ENCODE peak calls at places on chromosomes 16 and 17, in five cellular contexts. One of them, this sample, is unnamed.
A peak's percentile ranks its signal among the peaks of the same experiment; 100 is the strongest.

GRCh38 chr16:68737730-68738590 is 868 bp downstream of the CDH1 start:
- DNase-seq in cerebellar cortex: no peak
- DNase-seq in RPMI7951: no peak
- DNase-seq in GM04504: no peak
- DNase-seq in SHP77: no peak
- DNase-seq in this sample: no peak

GRCh38 chr16:66399930-66400329 is 27.2 kb upstream of the BEAN1 start:
- DNase-seq in GM04504: no peak
- DNase-seq in cerebellar cortex: no peak
- DNase-seq in SHP77: no peak
- DNase-seq in RPMI7951: no peak
- DNase-seq in this sample: no peak

GRCh38 chr16:11032922-11033291 is 88.5 kb downstream of the CLEC16A start:
- DNase-seq in cerebellar cortex: peak; percentile 15
- DNase-seq in RPMI7951: peak; percentile 62
- DNase-seq in GM04504: no peak
- DNase-seq in SHP77: no peak
- DNase-seq in this sample: peak; percentile 53

GRCh38 chr17:57662021-57662420 is 83.1 kb downstream of the CCDC182 start:
- DNase-seq in cerebellar cortex: no peak
- DNase-seq in GM04504: no peak
- DNase-seq in SHP77: peak; percentile 11
- DNase-seq in RPMI7951: no peak
- DNase-seq in this sample: no peak

GRCh38 chr17:312476-313148 is 40.0 kb downstream of the RPH3AL start:
- DNase-seq in SHP77: no peak
- DNase-seq in RPMI7951: no peak
- DNase-seq in GM04504: no peak
- DNase-seq in cerebellar cortex: no peak
- DNase-seq in this sample: no peak

GRCh38 chr16:57798953-57799618 is 3.2 kb downstream of the KIFC3 start:
- DNase-seq in GM04504: no peak
- DNase-seq in SHP77: peak; percentile 64
- DNase-seq in cerebellar cortex: no peak
- DNase-seq in RPMI7951: no peak
- DNase-seq in this sample: no peak

GRCh38 chr17:73427198-73427597 is 115.4 kb upstream of the CDC42EP4 start:
- DNase-seq in GM04504: no peak
- DNase-seq in RPMI7951: no peak
- DNase-seq in SHP77: peak; percentile 41
- DNase-seq in cerebellar cortex: no peak
- DNase-seq in this sample: no peak

GRCh38 chr16:31371008-31371407 is 16.0 kb downstream of the ITGAX start:
- DNase-seq in RPMI7951: no peak
- DNase-seq in cerebellar cortex: no peak
- DNase-seq in GM04504: no peak
- DNase-seq in SHP77: no peak
- DNase-seq in this sample: no peak

GRCh38 chr17:3780986-3781385 is 20.0 kb downstream of the ITGAE start:
- DNase-seq in cerebellar cortex: no peak
- DNase-seq in RPMI7951: no peak
- DNase-seq in SHP77: no peak
- DNase-seq in GM04504: no peak
- DNase-seq in this sample: no peak

GRCh38 chr17:64382184-64382583 is 8.5 kb downstream of the PECAM1 start:
- DNase-seq in GM04504: no peak
- DNase-seq in SHP77: no peak
- DNase-seq in RPMI7951: no peak
- DNase-seq in cerebellar cortex: no peak
- DNase-seq in this sample: no peak

GRCh38 chr16:79361132-79361751 is 239.3 kb downstream of the MAF start:
- DNase-seq in RPMI7951: no peak
- DNase-seq in cerebellar cortex: no peak
- DNase-seq in GM04504: no peak
- DNase-seq in SHP77: no peak
- DNase-seq in this sample: no peak

GRCh38 chr17:42276359-42276608 is at the start of gene STAT5B:
- DNase-seq in RPMI7951: peak; percentile 66
- DNase-seq in GM04504: no peak
- DNase-seq in cerebellar cortex: peak; percentile 37
- DNase-seq in SHP77: peak; percentile 68
- DNase-seq in this sample: peak; percentile 89

GRCh38 chr17:57379237-57380054 is 123.1 kb downstream of the MSI2 start:
- DNase-seq in cerebellar cortex: no peak
- DNase-seq in GM04504: no peak
- DNase-seq in SHP77: no peak
- DNase-seq in RPMI7951: no peak
- DNase-seq in this sample: no peak

GRCh38 chr16:85891033-85891775 is 7.8 kb upstream of the IRF8 start:
- DNase-seq in GM04504: no peak
- DNase-seq in RPMI7951: peak; percentile 46
- DNase-seq in SHP77: no peak
- DNase-seq in cerebellar cortex: no peak
- DNase-seq in this sample: no peak

GRCh38 chr16:28218109-28218508 is 6.3 kb upstream of the XPO6 start:
- DNase-seq in SHP77: peak; percentile 49
- DNase-seq in cerebellar cortex: peak; percentile 49
- DNase-seq in RPMI7951: peak; percentile 53
- DNase-seq in GM04504: peak; percentile 44
- DNase-seq in this sample: peak; percentile 72

GRCh38 chr16:69709456-69710084 is 16.8 kb downstream of the NQO1 start:
- DNase-seq in cerebellar cortex: peak; percentile 89
- DNase-seq in GM04504: no peak
- DNase-seq in RPMI7951: peak; percentile 69
- DNase-seq in SHP77: peak; percentile 40
- DNase-seq in this sample: peak; percentile 67

GRCh38 chr17:32256012-32256694 is 9.5 kb upstream of the RHBDL3 start:
- DNase-seq in cerebellar cortex: peak; percentile 17
- DNase-seq in GM04504: no peak
- DNase-seq in RPMI7951: no peak
- DNase-seq in SHP77: no peak
- DNase-seq in this sample: no peak

GRCh38 chr16:13767215-13767614 is 152.7 kb upstream of the ERCC4 start:
- DNase-seq in SHP77: no peak
- DNase-seq in GM04504: no peak
- DNase-seq in cerebellar cortex: no peak
- DNase-seq in RPMI7951: no peak
- DNase-seq in this sample: no peak

GRCh38 chr16:84199861-84200260 is 8.9 kb downstream of the ADAD2 start:
- DNase-seq in GM04504: no peak
- DNase-seq in RPMI7951: no peak
- DNase-seq in SHP77: no peak
- DNase-seq in cerebellar cortex: no peak
- DNase-seq in this sample: no peak

GRCh38 chr16:78503501-78504110 is 404.2 kb downstream of the WWOX start:
- DNase-seq in RPMI7951: no peak
- DNase-seq in SHP77: peak; percentile 75
- DNase-seq in GM04504: peak; percentile 9
- DNase-seq in cerebellar cortex: peak; percentile 87
- DNase-seq in this sample: peak; percentile 47

GRCh38 chr17:7912927-7913524 is 3.1 kb downstream of the RNF227 start:
- DNase-seq in RPMI7951: peak; percentile 73
- DNase-seq in cerebellar cortex: peak; percentile 81
- DNase-seq in GM04504: peak; percentile 56
- DNase-seq in SHP77: peak; percentile 65
- DNase-seq in this sample: peak; percentile 71

GRCh38 chr16:56682703-56683397 is 580 bp downstream of the MT1X start:
- DNase-seq in cerebellar cortex: peak; percentile 59
- DNase-seq in SHP77: no peak
- DNase-seq in RPMI7951: no peak
- DNase-seq in GM04504: no peak
- DNase-seq in this sample: no peak

GRCh38 chr17:18184143-18185007 is 747 bp downstream of the ALKBH5 start:
- DNase-seq in RPMI7951: no peak
- DNase-seq in SHP77: peak; percentile 57
- DNase-seq in cerebellar cortex: peak; percentile 19
- DNase-seq in GM04504: no peak
- DNase-seq in this sample: no peak

GRCh38 chr17:42700890-42701289 is 18.6 kb downstream of the CNTNAP1 start:
- DNase-seq in SHP77: no peak
- DNase-seq in cerebellar cortex: no peak
- DNase-seq in GM04504: no peak
- DNase-seq in RPMI7951: no peak
- DNase-seq in this sample: no peak

GRCh38 chr16:85659805-85660511 is 28.8 kb downstream of the GINS2 start:
- DNase-seq in cerebellar cortex: peak; percentile 69
- DNase-seq in RPMI7951: peak; percentile 36
- DNase-seq in GM04504: no peak
- DNase-seq in SHP77: peak; percentile 64
- DNase-seq in this sample: peak; percentile 86

GRCh38 chr17:49739662-49740271 is 24.2 kb downstream of the FAM117A start:
- DNase-seq in GM04504: no peak
- DNase-seq in SHP77: peak; percentile 91
- DNase-seq in cerebellar cortex: peak; percentile 47
- DNase-seq in RPMI7951: no peak
- DNase-seq in this sample: no peak

GRCh38 chr16:23679274-23679985 is 741 bp downstream of the PLK1 start:
- DNase-seq in cerebellar cortex: no peak
- DNase-seq in SHP77: no peak
- DNase-seq in GM04504: no peak
- DNase-seq in RPMI7951: peak; percentile 44
- DNase-seq in this sample: peak; percentile 23

GRCh38 chr17:76481091-76481655 is 13.8 kb downstream of the AANAT start:
- DNase-seq in GM04504: no peak
- DNase-seq in cerebellar cortex: no peak
- DNase-seq in RPMI7951: no peak
- DNase-seq in SHP77: no peak
- DNase-seq in this sample: no peak

GRCh38 chr17:10292057-10292931 is 80.5 kb downstream of the MYH13 start:
- DNase-seq in RPMI7951: peak; percentile 79
- DNase-seq in SHP77: no peak
- DNase-seq in cerebellar cortex: no peak
- DNase-seq in GM04504: peak; percentile 46
- DNase-seq in this sample: peak; percentile 80

GRCh38 chr16:620700-621525 is 9.9 kb upstream of the WFIKKN1 start:
- DNase-seq in GM04504: no peak
- DNase-seq in cerebellar cortex: no peak
- DNase-seq in SHP77: peak; percentile 75
- DNase-seq in RPMI7951: no peak
- DNase-seq in this sample: no peak

GRCh38 chr17:19551148-19551547 is 17.5 kb downstream of the SLC47A1 start:
- DNase-seq in GM04504: no peak
- DNase-seq in SHP77: no peak
- DNase-seq in RPMI7951: no peak
- DNase-seq in cerebellar cortex: no peak
- DNase-seq in this sample: no peak

GRCh38 chr17:32302860-32303649 is 37.4 kb downstream of the RHBDL3 start:
- DNase-seq in RPMI7951: no peak
- DNase-seq in SHP77: no peak
- DNase-seq in GM04504: no peak
- DNase-seq in cerebellar cortex: no peak
- DNase-seq in this sample: no peak

GRCh38 chr16:87483481-87483880 is 9.3 kb downstream of the ZCCHC14 start:
- DNase-seq in cerebellar cortex: no peak
- DNase-seq in GM04504: no peak
- DNase-seq in RPMI7951: no peak
- DNase-seq in SHP77: no peak
- DNase-seq in this sample: no peak

GRCh38 chr16:47018223-47018891 is 44.9 kb upstream of the DNAJA2 start:
- DNase-seq in GM04504: no peak
- DNase-seq in cerebellar cortex: peak; percentile 46
- DNase-seq in RPMI7951: peak; percentile 37
- DNase-seq in SHP77: peak; percentile 81
- DNase-seq in this sample: peak; percentile 12